ENCODE peak calls at places on chromosomes 3 and 15, in eight cellular contexts. H, Y, G, X, W, E, Q and M are unnamed samples.

GRCh38 chr15:98876461-98877369 is 130.9 kb downstream of the PGPEP1L start:
- DNase-seq in E (no peak), H (no peak), Q (no peak), W (no peak), G (peak; percentile 68), X (no peak), Y (no peak), M (no peak)

GRCh38 chr3:32432711-32433530 is 41.3 kb downstream of the CMTM7 start:
- DNase-seq in G (no peak), X (no peak), W (no peak), Q (no peak), Y (no peak), E (no peak), H (peak; percentile 44), M (no peak)

GRCh38 chr3:27311400-27311799 is 57.8 kb downstream of the NEK10 start:
- DNase-seq in W (peak; percentile 92), X (peak; percentile 99), E (no peak), H (no peak), G (peak; percentile 99), Q (peak; percentile 19), Y (peak; percentile 79), M (no peak)

GRCh38 chr15:53549697-53550315 is 209.7 kb downstream of the WDR72 start:
- DNase-seq in Y (no peak), Q (no peak), G (no peak), X (no peak), E (no peak), W (peak; percentile 50), H (no peak), M (no peak)

GRCh38 chr3:186287723-186288122 is 74.3 kb downstream of the DGKG start:
- DNase-seq in W (peak; percentile 41), H (no peak), E (no peak), X (peak; percentile 85), Y (no peak), Q (no peak), G (peak; percentile 93), M (no peak)

GRCh38 chr15:80202641-80203360 is 49.2 kb downstream of the CTXND1 start:
- DNase-seq in G (no peak), W (peak; percentile 90), E (no peak), H (peak; percentile 4), X (no peak), Y (no peak), Q (no peak), M (no peak)

GRCh38 chr15:66850078-66850991 is 148.3 kb downstream of the SMAD6 start:
- DNase-seq in E (peak; percentile 51), X (no peak), Q (no peak), W (no peak), G (no peak), Y (no peak), H (peak; percentile 81), M (no peak)

GRCh38 chr3:182413061-182413460 is 380.2 kb upstream of the ATP11B start:
- DNase-seq in Q (no peak), E (no peak), X (no peak), G (no peak), H (no peak), Y (no peak), W (no peak), M (no peak)

GRCh38 chr3:120177907-120178306 is 83.7 kb upstream of the GSK3B start:
- DNase-seq in H (no peak), Y (no peak), G (peak; percentile 24), X (no peak), E (no peak), W (no peak), Q (no peak), M (no peak)

GRCh38 chr15:69797615-69798014 is 300.1 kb downstream of the TLE3 start:
- DNase-seq in X (no peak), G (no peak), E (no peak), Q (no peak), Y (no peak), H (no peak), W (no peak), M (no peak)

GRCh38 chr3:172357850-172358754 is 90.2 kb downstream of the GHSR start:
- DNase-seq in X (no peak), Q (no peak), E (no peak), Y (no peak), H (no peak), W (no peak), G (no peak), M (no peak)

GRCh38 chr3:56890448-56891083 is 88.8 kb upstream of the ARHGEF3 start:
- DNase-seq in Q (no peak), X (no peak), H (no peak), E (no peak), G (no peak), Y (no peak), W (no peak), M (no peak)

GRCh38 chr3:190229632-190230424 is 92.4 kb downstream of the CLDN1 start:
- DNase-seq in Q (no peak), E (no peak), Y (peak; percentile 74), W (peak; percentile 95), H (no peak), X (peak; percentile 45), G (peak; percentile 80), M (no peak)

GRCh38 chr3:25423780-25424179 is 4.3 kb upstream of the RARB start:
- DNase-seq in Y (no peak), H (no peak), X (peak; percentile 84), W (peak; percentile 77), Q (no peak), G (no peak), E (no peak), M (no peak)

GRCh38 chr15:36590838-36591237 is 11.4 kb downstream of the CDIN1 start:
- DNase-seq in G (peak; percentile 68), W (peak; percentile 93), Q (no peak), H (no peak), E (no peak), X (peak; percentile 95), Y (no peak), M (no peak)

GRCh38 chr3:5226783-5227182 is 39.3 kb downstream of the EDEM1 start:
- DNase-seq in X (no peak), G (peak; percentile 40), H (no peak), E (no peak), W (no peak), Y (no peak), Q (no peak), M (no peak)

GRCh38 chr3:142602630-142603339 is 6.6 kb downstream of the PLS1 start:
- DNase-seq in Q (no peak), Y (no peak), X (no peak), E (no peak), G (no peak), H (no peak), W (no peak), M (no peak)

GRCh38 chr15:61155741-61156700 is 73.1 kb downstream of the RORA start:
- DNase-seq in X (peak; percentile 57), Q (no peak), H (no peak), G (no peak), E (peak; percentile 58), W (peak; percentile 26), Y (no peak), M (no peak)

GRCh38 chr3:184110316-184110725 is 13.5 kb downstream of the HTR3E start:
- DNase-seq in Q (peak; percentile 3), Y (peak; percentile 71), E (no peak), H (no peak), W (peak; percentile 37), X (peak; percentile 59), G (peak; percentile 49), M (no peak)

GRCh38 chr3:99918720-99919119 is 101.1 kb downstream of the CMSS1 start:
- DNase-seq in X (no peak), E (no peak), Y (no peak), W (no peak), Q (no peak), G (no peak), H (no peak), M (no peak)

GRCh38 chr3:177776656-177777055 is 579.4 kb upstream of the TBL1XR1 start:
- DNase-seq in E (no peak), Q (no peak), G (no peak), H (no peak), X (peak; percentile 87), Y (no peak), W (peak; percentile 98), M (no peak)

GRCh38 chr3:147191795-147192385 is 214.5 kb downstream of the ZIC4 start:
- DNase-seq in G (peak; percentile 71), X (peak; percentile 68), E (no peak), Y (peak; percentile 42), Q (peak; percentile 71), H (no peak), W (peak; percentile 31), M (no peak)

GRCh38 chr3:172709776-172710708 is 825 bp downstream of the NCEH1 start:
- DNase-seq in Q (peak; percentile 52), Y (no peak), H (peak; percentile 65), E (peak; percentile 37), W (peak; percentile 30), G (peak; percentile 19), X (peak; percentile 24), M (no peak)

GRCh38 chr3:117059054-117059989 is 349.7 kb downstream of the TUSC7 start:
- DNase-seq in Y (no peak), G (peak; percentile 14), X (no peak), H (no peak), W (no peak), E (no peak), Q (peak; percentile 57), M (no peak)

GRCh38 chr3:24640330-24640877 is 145.8 kb upstream of the THRB start:
- DNase-seq in X (peak; percentile 17), Q (peak; percentile 38), Y (no peak), E (no peak), H (no peak), G (peak; percentile 7), W (peak; percentile 43), M (no peak)

DNA sequence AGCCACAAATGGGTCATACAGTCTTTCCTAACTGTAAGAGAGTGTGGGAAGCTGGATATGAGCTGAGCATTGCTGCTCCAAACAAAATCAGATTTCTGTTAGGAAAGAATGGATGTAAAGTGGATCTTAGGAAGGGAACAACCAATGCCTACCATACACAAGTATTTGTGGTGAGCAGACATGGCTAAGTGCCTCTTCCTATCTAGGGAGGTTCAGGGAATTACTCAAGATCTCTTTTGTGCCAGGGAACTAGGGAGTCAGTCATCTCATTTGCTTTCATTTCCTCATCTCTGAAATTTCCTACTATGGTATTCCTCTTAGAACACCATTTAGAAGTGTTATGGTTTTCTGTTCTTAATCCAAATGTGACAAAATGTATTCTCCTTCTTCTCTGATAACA is 396.5 kb downstream of the FHIT start:
- DNase-seq in W (no peak), X (no peak), G (no peak), Q (no peak), E (no peak), H (no peak), Y (no peak), M (no peak)
- TF ChIP-seq CTCF in W (no peak), X (no peak), G (no peak), Q (no peak), E (no peak), H (no peak), Y (no peak), M (no peak)

GRCh38 chr3:42749753-42750231 is 23.3 kb downstream of the CCDC13 start:
- DNase-seq in Q (peak; percentile 54), H (no peak), W (peak; percentile 16), Y (no peak), E (peak; percentile 31), X (no peak), G (peak; percentile 28), M (no peak)
- TF ChIP-seq CTCF in Q (peak; percentile 56), H (peak; percentile 12), W (peak; percentile 51), Y (peak; percentile 51), E (peak; percentile 27), X (peak; percentile 77), G (peak; percentile 80), M (no peak)

GRCh38 chr3:12495749-12496452 is 11.6 kb downstream of the TSEN2 start:
- DNase-seq in H (no peak), Y (no peak), W (no peak), G (no peak), E (no peak), Q (peak; percentile 31), X (no peak), M (no peak)
- TF ChIP-seq CTCF in H (no peak), Y (no peak), W (no peak), G (peak; percentile 48), E (no peak), Q (peak; percentile 47), X (peak; percentile 49), M (no peak)

GRCh38 chr3:179819379-179819778 is 166.5 kb downstream of the USP13 start:
- DNase-seq in H (no peak), X (no peak), Y (no peak), E (peak; percentile 48), G (no peak), W (no peak), Q (no peak), M (no peak)
- TF ChIP-seq CTCF in H (no peak), X (no peak), Y (no peak), E (no peak), G (no peak), W (no peak), Q (no peak), M (no peak)